ENCODE peak calls at places on chromosomes 12 and 14, in five cellular contexts. I is HEK293T, Z is GM12865, O is EH, A is amygdala. P is an unnamed sample.

GRCh38 chr12:104177663-104178501 is 37.7 kb upstream of the TXNRD1 start:
- DNase-seq in Z (no peak), O (peak; percentile 99), A (no peak), I (no peak), P (no peak)

GRCh38 chr12:86724716-86725115 is 468.5 kb upstream of the MGAT4C start:
- DNase-seq in O (peak; percentile 76), A (no peak), Z (no peak), I (no peak), P (no peak)

GRCh38 chr12:92478692-92479091 is 224.1 kb upstream of the PLEKHG7 start:
- DNase-seq in O (no peak), A (no peak), Z (no peak), I (no peak), P (no peak)

GRCh38 chr14:93114713-93115068 is 1.0 kb downstream of the ITPK1 start:
- DNase-seq in Z (no peak), A (no peak), I (no peak), O (no peak), P (no peak)

GRCh38 chr12:114671321-114671663 is 12.7 kb downstream of the TBX3 start:
- DNase-seq in I (no peak), A (no peak), Z (no peak), O (peak; percentile 39), P (no peak)

GRCh38 chr14:100785626-100786025 is 40.3 kb upstream of the MEG3 start:
- DNase-seq in O (no peak), A (no peak), Z (no peak), I (no peak), P (no peak)

GRCh38 chr12:91155990-91156389 is 26.6 kb downstream of the DCN start:
- DNase-seq in Z (no peak), A (no peak), I (no peak), O (no peak), P (no peak)

GRCh38 chr12:76757694-76758093 is 6.2 kb upstream of the ZDHHC17 start:
- DNase-seq in I (no peak), A (no peak), O (peak; percentile 51), Z (no peak), P (no peak)

GRCh38 chr12:123389560-123390351 is 5.8 kb downstream of the KMT5A start:
- DNase-seq in A (no peak), I (peak; percentile 37), Z (peak; percentile 56), O (peak; percentile 51), P (peak; percentile 60)

GRCh38 chr12:125983784-125984510 is 918.7 kb downstream of the AACS start:
- DNase-seq in O (no peak), Z (no peak), A (no peak), I (no peak), P (no peak)

GRCh38 chr12:95480230-95480629 is 6.3 kb downstream of the METAP2 start:
- DNase-seq in A (no peak), I (no peak), O (peak; percentile 57), Z (peak; percentile 16), P (no peak)

GRCh38 chr12:115763982-115764621 is 513.4 kb downstream of the MED13L start:
- DNase-seq in A (no peak), Z (peak; percentile 1), O (peak; percentile 48), I (peak; percentile 10), P (no peak)

GRCh38 chr14:50667491-50668007 is 557 bp downstream of the SAV1 start:
- DNase-seq in A (no peak), I (peak; percentile 19), O (no peak), Z (peak; percentile 61), P (peak; percentile 19)

GRCh38 chr12:119715268-119715620 is 47.3 kb downstream of the PRKAB1 start:
- DNase-seq in O (peak; percentile 41), I (no peak), A (no peak), Z (no peak), P (no peak)

GRCh38 chr14:26896447-26896846 is 298.6 kb upstream of the NOVA1 start:
- DNase-seq in A (no peak), Z (no peak), O (no peak), I (no peak), P (no peak)

GRCh38 chr12:54667945-54668344 is 19.8 kb upstream of the DCD start:
- DNase-seq in Z (no peak), I (no peak), A (no peak), O (no peak), P (no peak)

GRCh38 chr14:95910628-95911027 is 34.0 kb downstream of the TUNAR start:
- DNase-seq in O (no peak), I (no peak), Z (no peak), A (no peak), P (no peak)

GRCh38 chr12:32298917-32299316 is 100.4 kb upstream of the FGD4 start:
- DNase-seq in O (peak; percentile 70), A (no peak), I (no peak), Z (no peak), P (no peak)

GRCh38 chr12:49706351-49707126 is 666 bp downstream of the FMNL3 start:
- DNase-seq in Z (no peak), O (peak; percentile 51), A (no peak), I (peak; percentile 39), P (no peak)

GRCh38 chr12:121858662-121859572 is at the start of gene HPD:
- DNase-seq in A (no peak), O (peak; percentile 92), Z (no peak), I (no peak), P (no peak)

P was measured in GM12892.